ENCODE peak calls at places on chromosome 19, in seven cellular contexts. One of them, this sample, is unnamed.

GRCh38 chr19:41969772-41970458 is 10.8 kb upstream of the RABAC1 start:
- DNase-seq in substantia nigra: no peak
- DNase-seq in thoracic aorta: no peak
- DNase-seq in fibroblast of pulmonary artery: no peak
- DNase-seq in EL: no peak
- DNase-seq in GM04503: no peak
- DNase-seq in HL-60: no peak
- DNase-seq in this sample: no peak

GRCh38 chr19:29326351-29326750 is 113.4 kb upstream of the UQCRFS1 start:
- DNase-seq in GM04503: no peak
- DNase-seq in fibroblast of pulmonary artery: no peak
- DNase-seq in substantia nigra: no peak
- DNase-seq in thoracic aorta: no peak
- DNase-seq in EL: peak
- DNase-seq in HL-60: no peak
- DNase-seq in this sample: no peak

GRCh38 chr19:56403261-56403660 is 871 bp upstream of the ZNF583 start:
- DNase-seq in fibroblast of pulmonary artery: peak
- DNase-seq in EL: no peak
- DNase-seq in HL-60: no peak
- DNase-seq in GM04503: no peak
- DNase-seq in substantia nigra: no peak
- DNase-seq in thoracic aorta: no peak
- DNase-seq in this sample: no peak

GRCh38 chr19:14497347-14497921 is 1.5 kb upstream of the GIPC1 start:
- DNase-seq in HL-60: no peak
- DNase-seq in thoracic aorta: no peak
- DNase-seq in EL: no peak
- DNase-seq in substantia nigra: peak
- DNase-seq in fibroblast of pulmonary artery: no peak
- DNase-seq in GM04503: no peak
- DNase-seq in this sample: no peak

GRCh38 chr19:8238251-8238650 is 29.1 kb downstream of the CERS4 start:
- DNase-seq in GM04503: no peak
- DNase-seq in substantia nigra: no peak
- DNase-seq in HL-60: no peak
- DNase-seq in EL: no peak
- DNase-seq in thoracic aorta: no peak
- DNase-seq in fibroblast of pulmonary artery: no peak
- DNase-seq in this sample: no peak

GRCh38 chr19:14089412-14089661 is 1.2 kb downstream of the SAMD1 start:
- DNase-seq in thoracic aorta: no peak
- DNase-seq in GM04503: no peak
- DNase-seq in HL-60: no peak
- DNase-seq in fibroblast of pulmonary artery: peak
- DNase-seq in EL: no peak
- DNase-seq in substantia nigra: no peak
- DNase-seq in this sample: no peak

GRCh38 chr19:51824603-51825002 is 29.6 kb downstream of the FPR3 start:
- DNase-seq in substantia nigra: peak
- DNase-seq in GM04503: no peak
- DNase-seq in EL: no peak
- DNase-seq in HL-60: peak
- DNase-seq in thoracic aorta: no peak
- DNase-seq in fibroblast of pulmonary artery: no peak
- DNase-seq in this sample: no peak

GRCh38 chr19:17998827-17999150 is 9.2 kb upstream of the ARRDC2 start:
- DNase-seq in GM04503: no peak
- DNase-seq in HL-60: no peak
- DNase-seq in substantia nigra: no peak
- DNase-seq in fibroblast of pulmonary artery: no peak
- DNase-seq in thoracic aorta: no peak
- DNase-seq in EL: no peak
- DNase-seq in this sample: no peak

GRCh38 chr19:10353793-10354391 is 14.5 kb upstream of the ICAM3 start:
- DNase-seq in fibroblast of pulmonary artery: peak
- DNase-seq in GM04503: no peak
- DNase-seq in thoracic aorta: no peak
- DNase-seq in substantia nigra: no peak
- DNase-seq in HL-60: no peak
- DNase-seq in EL: no peak
- DNase-seq in this sample: no peak

GRCh38 chr19:46613525-46613924 is 11.4 kb downstream of the PTGIR start:
- DNase-seq in fibroblast of pulmonary artery: no peak
- DNase-seq in EL: no peak
- DNase-seq in substantia nigra: no peak
- DNase-seq in GM04503: no peak
- DNase-seq in thoracic aorta: no peak
- DNase-seq in HL-60: no peak
- DNase-seq in this sample: no peak

GRCh38 chr19:10290876-10291553 is 1.3 kb downstream of the ICAM5 start:
- DNase-seq in fibroblast of pulmonary artery: no peak
- DNase-seq in substantia nigra: no peak
- DNase-seq in GM04503: no peak
- DNase-seq in thoracic aorta: no peak
- DNase-seq in EL: peak
- DNase-seq in HL-60: peak
- DNase-seq in this sample: no peak

GRCh38 chr19:3881272-3882040 is 971 bp downstream of the ATCAY start:
- DNase-seq in EL: no peak
- DNase-seq in substantia nigra: no peak
- DNase-seq in thoracic aorta: no peak
- DNase-seq in HL-60: peak
- DNase-seq in GM04503: no peak
- DNase-seq in fibroblast of pulmonary artery: no peak
- DNase-seq in this sample: no peak

GRCh38 chr19:14165986-14166385 is 29.6 kb upstream of the ASF1B start:
- DNase-seq in HL-60: no peak
- DNase-seq in thoracic aorta: no peak
- DNase-seq in fibroblast of pulmonary artery: no peak
- DNase-seq in substantia nigra: no peak
- DNase-seq in GM04503: no peak
- DNase-seq in EL: no peak
- DNase-seq in this sample: no peak

GRCh38 chr19:20858861-20859260 is 64.2 kb upstream of the ZNF85 start:
- DNase-seq in GM04503: no peak
- DNase-seq in EL: no peak
- DNase-seq in thoracic aorta: no peak
- DNase-seq in fibroblast of pulmonary artery: no peak
- DNase-seq in HL-60: no peak
- DNase-seq in substantia nigra: no peak
- DNase-seq in this sample: no peak

GRCh38 chr19:50519006-50519575 is 5.4 kb upstream of the ASPDH start:
- DNase-seq in HL-60: no peak
- DNase-seq in fibroblast of pulmonary artery: no peak
- DNase-seq in thoracic aorta: no peak
- DNase-seq in substantia nigra: no peak
- DNase-seq in GM04503: no peak
- DNase-seq in EL: no peak
- DNase-seq in this sample: no peak

GRCh38 chr19:41588497-41589209 is 12.7 kb downstream of the CEACAM21 start:
- DNase-seq in substantia nigra: no peak
- DNase-seq in HL-60: peak
- DNase-seq in thoracic aorta: no peak
- DNase-seq in EL: peak
- DNase-seq in GM04503: no peak
- DNase-seq in fibroblast of pulmonary artery: peak
- DNase-seq in this sample: no peak

GRCh38 chr19:38684078-38684861 is 36.8 kb downstream of the ACTN4 start:
- DNase-seq in HL-60: peak
- DNase-seq in substantia nigra: no peak
- DNase-seq in fibroblast of pulmonary artery: peak
- DNase-seq in EL: peak
- DNase-seq in thoracic aorta: peak
- DNase-seq in GM04503: peak
- DNase-seq in this sample: no peak

GRCh38 chr19:46489445-46490272 is 6.0 kb downstream of the PNMA8B start:
- DNase-seq in EL: peak
- DNase-seq in HL-60: no peak
- DNase-seq in substantia nigra: peak
- DNase-seq in thoracic aorta: peak
- DNase-seq in GM04503: no peak
- DNase-seq in fibroblast of pulmonary artery: peak
- DNase-seq in this sample: no peak

GRCh38 chr19:1237754-1238372 is at the start of gene CBARP:
- DNase-seq in GM04503: no peak
- DNase-seq in HL-60: no peak
- DNase-seq in substantia nigra: peak
- DNase-seq in EL: peak
- DNase-seq in fibroblast of pulmonary artery: peak
- DNase-seq in thoracic aorta: no peak
- DNase-seq in this sample: no peak

GRCh38 chr19:17260842-17261325 is 3.7 kb downstream of the USHBP1 start:
- DNase-seq in GM04503: no peak
- DNase-seq in EL: peak
- DNase-seq in substantia nigra: peak
- DNase-seq in HL-60: peak
- DNase-seq in thoracic aorta: no peak
- DNase-seq in fibroblast of pulmonary artery: peak
- DNase-seq in this sample: peak